ENCODE peak calls at places on chromosomes 16 and 17, in four cellular contexts. One of them, this sample, is unnamed.

GRCh38 chr17:44349553-44350070 is 4.5 kb downstream of the GRN start:
- DNase-seq in activated naive CD8-positive, alpha-beta T cell treated with anti-CD3 and anti-CD28 coated beads for 36 hours: no peak
- DNase-seq in NCI-H2081: no peak
- DNase-seq in KBM-7: no peak
- DNase-seq in this sample: no peak

GRCh38 chr16:76059701-76060100 is 217.5 kb upstream of the CNTNAP4 start:
- DNase-seq in activated naive CD8-positive, alpha-beta T cell treated with anti-CD3 and anti-CD28 coated beads for 36 hours: no peak
- DNase-seq in NCI-H2081: no peak
- DNase-seq in KBM-7: no peak
- DNase-seq in this sample: no peak

GRCh38 chr17:50204431-50204830 is 3.0 kb upstream of the COL1A1 start:
- DNase-seq in activated naive CD8-positive, alpha-beta T cell treated with anti-CD3 and anti-CD28 coated beads for 36 hours: no peak
- DNase-seq in NCI-H2081: no peak
- DNase-seq in KBM-7: no peak
- DNase-seq in this sample: no peak

GRCh38 chr16:53089434-53090270 is 34.9 kb downstream of the CHD9 start:
- DNase-seq in activated naive CD8-positive, alpha-beta T cell treated with anti-CD3 and anti-CD28 coated beads for 36 hours: no peak
- DNase-seq in NCI-H2081: peak; percentile 50
- DNase-seq in KBM-7: no peak
- DNase-seq in this sample: no peak

GRCh38 chr17:15298176-15298575 is 33.0 kb upstream of the PMP22 start:
- DNase-seq in activated naive CD8-positive, alpha-beta T cell treated with anti-CD3 and anti-CD28 coated beads for 36 hours: no peak
- DNase-seq in NCI-H2081: no peak
- DNase-seq in KBM-7: no peak
- DNase-seq in this sample: peak; percentile 51

GRCh38 chr16:63883091-63883490 is 1238.8 kb downstream of the CDH11 start:
- DNase-seq in activated naive CD8-positive, alpha-beta T cell treated with anti-CD3 and anti-CD28 coated beads for 36 hours: no peak
- DNase-seq in NCI-H2081: no peak
- DNase-seq in KBM-7: no peak
- DNase-seq in this sample: no peak

GRCh38 chr17:79024901-79025737 is 1.1 kb downstream of the C1QTNF1 start:
- DNase-seq in activated naive CD8-positive, alpha-beta T cell treated with anti-CD3 and anti-CD28 coated beads for 36 hours: no peak
- DNase-seq in NCI-H2081: no peak
- DNase-seq in KBM-7: no peak
- DNase-seq in this sample: no peak

GRCh38 chr17:66636111-66636510 is 198.8 kb upstream of the CACNG5 start:
- DNase-seq in activated naive CD8-positive, alpha-beta T cell treated with anti-CD3 and anti-CD28 coated beads for 36 hours: no peak
- DNase-seq in NCI-H2081: no peak
- DNase-seq in KBM-7: no peak
- DNase-seq in this sample: peak; percentile 49

GRCh38 chr16:87145181-87146176 is 171.7 kb downstream of the C16orf95 start:
- DNase-seq in activated naive CD8-positive, alpha-beta T cell treated with anti-CD3 and anti-CD28 coated beads for 36 hours: no peak
- DNase-seq in NCI-H2081: no peak
- DNase-seq in KBM-7: peak; percentile 41
- DNase-seq in this sample: no peak

GRCh38 chr17:16304832-16305231 is 48.4 kb downstream of the CENPV start:
- DNase-seq in activated naive CD8-positive, alpha-beta T cell treated with anti-CD3 and anti-CD28 coated beads for 36 hours: no peak
- DNase-seq in NCI-H2081: peak; percentile 37
- DNase-seq in KBM-7: peak; percentile 49
- DNase-seq in this sample: no peak

GRCh38 chr17:40458001-40458791 is 14.9 kb downstream of the IGFBP4 start:
- DNase-seq in activated naive CD8-positive, alpha-beta T cell treated with anti-CD3 and anti-CD28 coated beads for 36 hours: no peak
- DNase-seq in NCI-H2081: no peak
- DNase-seq in KBM-7: no peak
- DNase-seq in this sample: peak; percentile 81

GRCh38 chr16:58013201-58013956 is 12.2 kb downstream of the USB1 start:
- DNase-seq in activated naive CD8-positive, alpha-beta T cell treated with anti-CD3 and anti-CD28 coated beads for 36 hours: no peak
- DNase-seq in NCI-H2081: no peak
- DNase-seq in KBM-7: no peak
- DNase-seq in this sample: no peak

GRCh38 chr17:45320931-45321461 is 4.2 kb upstream of the MAP3K14 start:
- DNase-seq in activated naive CD8-positive, alpha-beta T cell treated with anti-CD3 and anti-CD28 coated beads for 36 hours: no peak
- DNase-seq in NCI-H2081: no peak
- DNase-seq in KBM-7: peak; percentile 55
- DNase-seq in this sample: peak; percentile 97

GRCh38 chr17:74922694-74923537 is at the start of gene USH1G:
- DNase-seq in activated naive CD8-positive, alpha-beta T cell treated with anti-CD3 and anti-CD28 coated beads for 36 hours: no peak
- DNase-seq in NCI-H2081: no peak
- DNase-seq in KBM-7: no peak
- DNase-seq in this sample: no peak

GRCh38 chr16:877242-878065 is 76.9 kb upstream of the GNG13 start:
- DNase-seq in activated naive CD8-positive, alpha-beta T cell treated with anti-CD3 and anti-CD28 coated beads for 36 hours: no peak
- DNase-seq in NCI-H2081: no peak
- DNase-seq in KBM-7: no peak
- DNase-seq in this sample: no peak